ENCODE peak calls at places on chromosomes 3 and 15, in five cellular contexts. Q is SW480; E is CD8-positive, alpha-beta memory T cell; O is stromal cell of bone marrow; K is LoVo. J is an unnamed sample.

GRCh38 chr3:10437272-10437994 is 68.0 kb downstream of the ATP2B2 start:
- DNase-seq in Q (no peak), E (peak), O (peak), K (no peak), J (no peak)

GRCh38 chr3:5678844-5679243 is 491.3 kb downstream of the EDEM1 start:
- DNase-seq in Q (no peak), E (no peak), O (no peak), K (no peak), J (no peak)

GRCh38 chr3:37308247-37308646 is 133.9 kb upstream of the LRRFIP2 start:
- DNase-seq in Q (peak), E (no peak), O (no peak), K (no peak), J (peak)

GRCh38 chr3:156180077-156180476 is 59.7 kb downstream of the KCNAB1 start:
- DNase-seq in Q (no peak), E (no peak), O (no peak), K (no peak), J (no peak)

GRCh38 chr3:49689046-49689886 is at the start of the genes MST1 and RNF123:
- DNase-seq in Q (peak), E (peak), O (peak), K (peak), J (peak)

GRCh38 chr3:14803981-14804834 is 14.6 kb upstream of the FGD5 start:
- DNase-seq in Q (peak), E (no peak), O (no peak), K (peak), J (no peak)

GRCh38 chr3:83934208-83935150 is 1024.3 kb upstream of the CADM2 start:
- DNase-seq in Q (peak), E (no peak), O (no peak), K (peak), J (no peak)

GRCh38 chr3:122940628-122941086 is 86.9 kb downstream of the SEMA5B start:
- DNase-seq in Q (no peak), E (no peak), O (peak), K (no peak), J (no peak)

GRCh38 chr3:48429416-48430358 is at the start of gene PLXNB1:
- DNase-seq in Q (peak), E (peak), O (no peak), K (peak), J (peak)

GRCh38 chr3:114454592-114455251 is 160.9 kb downstream of the TIGIT start:
- DNase-seq in Q (no peak), E (no peak), O (no peak), K (no peak), J (no peak)

GRCh38 chr15:80580107-80580506 is 115.0 kb upstream of the ABHD17C start:
- DNase-seq in Q (no peak), E (no peak), O (no peak), K (no peak), J (no peak)

GRCh38 chr15:48641416-48641815 is 4.1 kb downstream of the FBN1 start:
- DNase-seq in Q (peak), E (no peak), O (no peak), K (peak), J (peak)